ENCODE peak calls at places on chromosomes 2 and 18, in seven cellular contexts. Y is kidney tubule cell; K is neural progenitor cell; D is psoas muscle; W is NCI-H446 treated with DMSO at 0.1 percent for 48 hours; A is stimulated activated CD4-positive, alpha-beta T cell treated with anti-CD3 and anti-CD28 coated beads, Interleukin-2, amount 100 ng/mL, for 24 hours; F is A172. P is an unnamed sample.

GRCh38 chr2:39481611-39482010 is 44.5 kb upstream of the MAP4K3 start:
- DNase-seq in Y (peak), K (no peak), D (no peak), W (no peak), A (no peak), F (peak), P (peak)

GRCh38 chr2:61368687-61369665 is 101.9 kb downstream of the USP34 start:
- DNase-seq in Y (peak), K (no peak), D (no peak), W (no peak), A (no peak), F (peak), P (no peak)

GRCh38 chr2:201930831-201931230 is 102.8 kb upstream of the FZD7 start:
- DNase-seq in Y (no peak), K (no peak), D (no peak), W (no peak), A (no peak), F (no peak), P (no peak)

GRCh38 chr2:150485114-150485870 is 2.2 kb downstream of the RND3 start:
- DNase-seq in Y (peak), K (peak), D (peak), W (peak), A (no peak), F (no peak), P (peak)

GRCh38 chr18:62081248-62081647 is 105.6 kb downstream of the PIGN start:
- DNase-seq in Y (no peak), K (no peak), D (no peak), W (no peak), A (no peak), F (no peak), P (no peak)

GRCh38 chr18:58942486-58942885 is 77.8 kb downstream of the ZNF532 start:
- DNase-seq in Y (no peak), K (no peak), D (no peak), W (no peak), A (no peak), F (peak), P (no peak)

GRCh38 chr18:70243545-70243944 is 38.1 kb upstream of the RTTN start:
- DNase-seq in Y (no peak), K (peak), D (no peak), W (no peak), A (no peak), F (no peak), P (no peak)

GRCh38 chr2:171763602-171764001 is 76.3 kb downstream of the DYNC1I2 start:
- DNase-seq in Y (peak), K (no peak), D (no peak), W (no peak), A (no peak), F (peak), P (peak)

GRCh38 chr2:80525152-80525551 is 220.6 kb upstream of the LRRTM1 start:
- DNase-seq in Y (no peak), K (no peak), D (no peak), W (no peak), A (no peak), F (no peak), P (no peak)

GRCh38 chr2:226793615-226794014 is 6.0 kb downstream of the IRS1 start:
- DNase-seq in Y (no peak), K (no peak), D (no peak), W (no peak), A (no peak), F (no peak), P (no peak)

GRCh38 chr2:17576802-17577201 is 36.3 kb downstream of the VSNL1 start:
- DNase-seq in Y (no peak), K (no peak), D (no peak), W (no peak), A (no peak), F (no peak), P (no peak)

GRCh38 chr2:88054300-88055048 is 1.1 kb downstream of the KRCC1 start:
- DNase-seq in Y (no peak), K (no peak), D (no peak), W (no peak), A (peak), F (no peak), P (no peak)

GRCh38 chr2:27133905-27134780 is at the start of gene PREB:
- DNase-seq in Y (peak), K (peak), D (peak), W (peak), A (peak), F (peak), P (peak)

GRCh38 chr2:133438026-133438425 is 130.2 kb downstream of the NCKAP5 start:
- DNase-seq in Y (no peak), K (no peak), D (no peak), W (no peak), A (no peak), F (no peak), P (no peak)

GRCh38 chr2:121475811-121476571 is 54.7 kb upstream of the RNU4ATAC start:
- DNase-seq in Y (peak), K (no peak), D (no peak), W (no peak), A (no peak), F (no peak), P (no peak)

GRCh38 chr2:170155022-170155722 is 22.8 kb upstream of the MYO3B start:
- DNase-seq in Y (peak), K (peak), D (no peak), W (peak), A (no peak), F (peak), P (no peak)

GRCh38 chr18:30675072-30675471 is 367.5 kb downstream of the DSC3 start:
- DNase-seq in Y (no peak), K (no peak), D (no peak), W (no peak), A (no peak), F (no peak), P (no peak)

GRCh38 chr18:31954349-31954748 is 11.4 kb upstream of the TRAPPC8 start:
- DNase-seq in Y (peak), K (no peak), D (no peak), W (no peak), A (no peak), F (peak), P (peak)

GRCh38 chr2:100554788-100555407 is 7.9 kb upstream of the PDCL3 start:
- DNase-seq in Y (no peak), K (no peak), D (no peak), W (no peak), A (peak), F (no peak), P (no peak)

GRCh38 chr18:3281456-3282400 is 19.8 kb downstream of the MYL12B start:
- DNase-seq in Y (peak), K (peak), D (no peak), W (peak), A (no peak), F (peak), P (peak)

GRCh38 chr2:12766421-12766879 is 49.7 kb downstream of the TRIB2 start:
- DNase-seq in Y (peak), K (no peak), D (no peak), W (no peak), A (no peak), F (no peak), P (no peak)

P was measured in MCF 10A.